ENCODE peak calls at places on chromosome 20, in nine cellular contexts. Q is OCI-LY7, R is neuronal stem cell, Z is GM23248, G is Panc1, X is astrocyte, K is heart right ventricle, J is left ventricle myocardium inferior, S is tibial nerve. U is an unnamed sample.

GRCh38 chr20:8082999-8083398 is 49.1 kb upstream of the PLCB1 start:
- DNase-seq in X (peak; percentile 72), G (no peak), Z (peak; percentile 77), R (no peak), K (no peak), J (no peak), Q (no peak), S (peak; percentile 28), U (no peak)

GRCh38 chr20:61394088-61394822 is 142.2 kb downstream of the CDH4 start:
- DNase-seq in G (no peak), Q (no peak), Z (no peak), J (no peak), K (no peak), X (no peak), S (no peak), R (no peak), U (no peak)

GRCh38 chr20:53162251-53162835 is 190.2 kb downstream of the TSHZ2 start:
- DNase-seq in S (peak; percentile 61), X (peak; percentile 91), J (peak; percentile 29), R (peak; percentile 48), Q (peak; percentile 19), Z (peak; percentile 86), K (no peak), G (no peak), U (no peak)

GRCh38 chr20:7137395-7138151 is 370.1 kb downstream of the BMP2 start:
- DNase-seq in Z (no peak), Q (no peak), G (no peak), S (no peak), X (no peak), R (no peak), K (no peak), J (no peak), U (peak; percentile 39)

GRCh38 chr20:13786143-13786828 is 1.5 kb downstream of the NDUFAF5 start:
- DNase-seq in G (no peak), S (no peak), Z (no peak), Q (no peak), K (no peak), X (no peak), J (no peak), R (no peak), U (no peak)

GRCh38 chr20:41686961-41687360 is 68.8 kb upstream of the CHD6 start:
- DNase-seq in S (no peak), R (no peak), X (no peak), J (no peak), K (no peak), Z (no peak), Q (no peak), G (no peak), U (no peak)

GRCh38 chr20:9458075-9458818 is 56.1 kb upstream of the LAMP5 start:
- DNase-seq in Z (peak; percentile 31), R (no peak), K (no peak), J (no peak), Q (peak; percentile 28), X (no peak), G (no peak), S (no peak), U (peak; percentile 84)

GRCh38 chr20:1434571-1435336 is 31.9 kb downstream of the NSFL1C start:
- DNase-seq in R (no peak), K (no peak), S (peak; percentile 53), Q (peak; percentile 92), G (no peak), Z (peak; percentile 91), X (peak; percentile 90), J (no peak), U (peak; percentile 93)

GRCh38 chr20:62949153-62949821 is 3.2 kb upstream of the SLC17A9 start:
- DNase-seq in Z (no peak), R (no peak), K (no peak), S (no peak), X (no peak), J (no peak), G (no peak), Q (peak; percentile 8), U (no peak)

GRCh38 chr20:61486198-61486597 is 234.1 kb downstream of the CDH4 start:
- DNase-seq in G (no peak), S (no peak), K (no peak), J (no peak), Q (no peak), Z (no peak), R (no peak), X (no peak), U (no peak)

GRCh38 chr20:53736757-53737403 is 143.2 kb upstream of the ZNF217 start:
- DNase-seq in K (no peak), Q (peak; percentile 59), Z (peak; percentile 76), S (no peak), R (no peak), J (no peak), G (peak; percentile 57), X (peak; percentile 53), U (peak; percentile 52)

GRCh38 chr20:32277361-32278198 is at the start of gene KIF3B:
- DNase-seq in S (peak; percentile 82), Z (peak; percentile 95), K (peak; percentile 85), J (peak; percentile 87), X (peak; percentile 86), Q (peak; percentile 95), G (peak; percentile 83), R (peak; percentile 65), U (peak; percentile 86)

GRCh38 chr20:38197217-38198008 is 32.3 kb upstream of the TGM2 start:
- DNase-seq in K (no peak), Q (no peak), X (no peak), J (no peak), Z (no peak), R (no peak), S (no peak), G (no peak), U (no peak)

GRCh38 chr20:37939701-37940151 is 36.8 kb downstream of the VSTM2L start:
- DNase-seq in K (no peak), J (no peak), R (no peak), S (no peak), Z (no peak), X (no peak), G (no peak), Q (no peak), U (no peak)

GRCh38 chr20:300345-300744 is 3.0 kb downstream of the ZCCHC3 start:
- DNase-seq in S (no peak), Q (peak; percentile 26), G (no peak), J (no peak), Z (peak; percentile 7), R (no peak), X (no peak), K (no peak), U (no peak)

GRCh38 chr20:57108742-57109141 is 157.7 kb downstream of the BMP7 start:
- DNase-seq in K (no peak), G (no peak), J (no peak), X (no peak), Z (no peak), R (no peak), Q (no peak), S (no peak), U (no peak)

GRCh38 chr20:32823078-32823477 is 3.3 kb downstream of the MAPRE1 start:
- DNase-seq in K (no peak), Z (peak; percentile 94), X (peak; percentile 75), G (no peak), J (no peak), R (no peak), S (no peak), Q (no peak), U (no peak)

GRCh38 chr20:23530937-23531567 is 37.2 kb downstream of the CST9L start:
- DNase-seq in G (no peak), R (no peak), J (no peak), Q (no peak), Z (no peak), X (no peak), K (no peak), S (no peak), U (peak; percentile 39)

GRCh38 chr20:61536671-61537070 is 284.6 kb downstream of the CDH4 start:
- DNase-seq in G (no peak), J (no peak), Q (no peak), R (no peak), Z (no peak), S (no peak), X (no peak), K (no peak), U (no peak)

GRCh38 chr20:56968386-56969048 is 297.9 kb downstream of the BMP7 start:
- DNase-seq in S (no peak), J (no peak), R (no peak), K (no peak), Q (no peak), Z (no peak), G (no peak), X (no peak), U (no peak)

GRCh38 chr20:46557231-46557956 is 6.9 kb upstream of the OCSTAMP start:
- DNase-seq in X (no peak), S (no peak), K (no peak), Z (peak; percentile 78), G (no peak), R (no peak), J (no peak), Q (no peak), U (no peak)

GRCh38 chr20:19628570-19629134 is 129.4 kb upstream of the RIN2 start:
- DNase-seq in X (peak; percentile 32), Z (peak; percentile 60), J (no peak), K (no peak), Q (peak; percentile 65), R (peak; percentile 59), G (peak; percentile 43), S (peak; percentile 57), U (peak; percentile 72)

GRCh38 chr20:37867289-37868195 is 35.4 kb upstream of the VSTM2L start:
- DNase-seq in Q (no peak), G (no peak), Z (no peak), S (no peak), K (no peak), R (no peak), X (no peak), J (no peak), U (no peak)

GRCh38 chr20:58554541-58554940 is 39.3 kb upstream of the APCDD1L start:
- DNase-seq in J (no peak), G (no peak), Z (peak; percentile 33), X (no peak), K (no peak), S (no peak), Q (no peak), R (no peak), U (no peak)
- H3K4me1 ChIP-seq in J (no peaks in the 10 kb centered on the region), G (no peaks in the 10 kb centered on the region), Z (peaks cover 50% of the 10 kb centered on the region), X (peaks cover 33% of the 10 kb centered on the region), K (no peaks in the 10 kb centered on the region), S (no peaks in the 10 kb centered on the region), Q (no peaks in the 10 kb centered on the region), R (no peaks in the 10 kb centered on the region), U (no peaks in the 10 kb centered on the region)

GRCh38 chr20:4165984-4166725 is 150.8 kb upstream of the RNF24 start:
- DNase-seq in Q (no peak), J (no peak), G (no peak), S (no peak), R (no peak), K (no peak), X (no peak), Z (no peak), U (no peak)
- H3K4me1 ChIP-seq in Q (peaks cover 8% of the 10 kb centered on the region), J (peaks cover 20% of the 10 kb centered on the region), G (peaks cover 58% of the 10 kb centered on the region), S (no peaks in the 10 kb centered on the region), R (peaks cover 30% of the 10 kb centered on the region), K (peaks cover 19% of the 10 kb centered on the region), X (peaks cover 19% of the 10 kb centered on the region), Z (peaks cover 3% of the 10 kb centered on the region), U (peaks cover 17% of the 10 kb centered on the region)

GRCh38 chr20:58308290-58308679 is 1.2 kb upstream of the RAB22A start:
- DNase-seq in K (no peak), J (no peak), S (no peak), X (no peak), G (no peak), Q (no peak), Z (no peak), R (no peak), U (no peak)
- H3K4me1 ChIP-seq in K (peaks cover 26% of the 10 kb centered on the region), J (peaks cover 35% of the 10 kb centered on the region), S (no peaks in the 10 kb centered on the region), X (peaks cover 15% of the 10 kb centered on the region), G (peaks cover 20% of the 10 kb centered on the region), Q (peaks cover 25% of the 10 kb centered on the region), Z (peaks cover 25% of the 10 kb centered on the region), R (peaks cover 7% of the 10 kb centered on the region), U (peaks cover 9% of the 10 kb centered on the region)

GRCh38 chr20:35731469-35731788 is 10.6 kb downstream of the RBM39 start:
- DNase-seq in G (no peak), Z (no peak), J (no peak), X (no peak), S (no peak), K (no peak), R (no peak), Q (no peak), U (no peak)
- H3K4me1 ChIP-seq in G (peaks cover 11% of the 10 kb centered on the region), Z (peaks cover 48% of the 10 kb centered on the region), J (peaks cover 82% of the 10 kb centered on the region), X (peaks cover 10% of the 10 kb centered on the region), S (peaks cover 8% of the 10 kb centered on the region), K (peaks cover 82% of the 10 kb centered on the region), R (no peaks in the 10 kb centered on the region), Q (peaks cover 20% of the 10 kb centered on the region), U (peaks cover 5% of the 10 kb centered on the region)

U was measured in MM.1S.